ENCODE peak calls at places on chromosome 16, in ten cellular contexts. Q is T47D, R is ELF-1, X is smooth muscle cell of the brain vasculature, N is skeletal muscle cell, D is Daoy, M is psoas muscle, Z is amniotic stem cell, V is kidney glomerular epithelial cell, O is thoracic aorta. A is an unnamed sample.
A peak's percentile ranks its signal among the peaks of the same experiment; 100 is the strongest.

GRCh38 chr16:9050102-9050830 is 41.2 kb upstream of the HAPSTR1 start:
- DNase-seq in Q (no peak), R (peak; percentile 88), X (no peak), N (no peak), D (peak; percentile 19), M (no peak), Z (no peak), V (no peak), O (no peak), A (no peak)

GRCh38 chr16:46482895-46483294 is 138.3 kb downstream of the SHCBP1 start:
- DNase-seq in Q (peak; percentile 3), R (peak; percentile 2), X (no peak), N (no peak), D (no peak), M (no peak), Z (no peak), V (no peak), O (no peak), A (no peak)

GRCh38 chr16:23673971-23674614 is 4.6 kb upstream of the PLK1 start:
- DNase-seq in Q (no peak), R (no peak), X (no peak), N (no peak), D (no peak), M (no peak), Z (no peak), V (no peak), O (no peak), A (no peak)

GRCh38 chr16:85566502-85567100 is 46.5 kb upstream of the GSE1 start:
- DNase-seq in Q (no peak), R (peak; percentile 79), X (no peak), N (no peak), D (no peak), M (no peak), Z (no peak), V (no peak), O (no peak), A (no peak)

GRCh38 chr16:29985271-29985811 is 10.1 kb downstream of the HIRIP3 start:
- DNase-seq in Q (no peak), R (no peak), X (no peak), N (no peak), D (no peak), M (no peak), Z (no peak), V (no peak), O (no peak), A (no peak)

GRCh38 chr16:89187337-89188063 is 12.8 kb downstream of the SLC22A31 start:
- DNase-seq in Q (no peak), R (no peak), X (no peak), N (no peak), D (no peak), M (peak; percentile 21), Z (no peak), V (no peak), O (no peak), A (no peak)

GRCh38 chr16:3131755-3132377 is 3.0 kb upstream of the ZNF213 start:
- DNase-seq in Q (no peak), R (peak; percentile 82), X (no peak), N (no peak), D (peak; percentile 38), M (peak; percentile 36), Z (peak; percentile 4), V (peak; percentile 16), O (no peak), A (no peak)

GRCh38 chr16:378821-379182 is 3.0 kb downstream of the PGAP6 start:
- DNase-seq in Q (no peak), R (no peak), X (no peak), N (no peak), D (no peak), M (no peak), Z (no peak), V (no peak), O (no peak), A (no peak)

GRCh38 chr16:49439050-49439449 is 65.4 kb downstream of the C16orf78 start:
- DNase-seq in Q (no peak), R (no peak), X (no peak), N (no peak), D (no peak), M (no peak), Z (no peak), V (no peak), O (no peak), A (no peak)

GRCh38 chr16:30185141-30185682 is 1.8 kb downstream of the CORO1A start:
- DNase-seq in Q (no peak), R (no peak), X (no peak), N (no peak), D (no peak), M (peak; percentile 14), Z (no peak), V (no peak), O (no peak), A (no peak)

GRCh38 chr16:6447046-6447445 is 885.6 kb upstream of the RBFOX1 start:
- DNase-seq in Q (no peak), R (no peak), X (no peak), N (no peak), D (no peak), M (no peak), Z (no peak), V (no peak), O (no peak), A (no peak)

GRCh38 chr16:85454171-85454883 is 158.8 kb upstream of the GSE1 start:
- DNase-seq in Q (no peak), R (no peak), X (no peak), N (no peak), D (no peak), M (no peak), Z (no peak), V (no peak), O (no peak), A (no peak)

GRCh38 chr16:15961557-15962205 is 12.3 kb downstream of the ABCC1 start:
- DNase-seq in Q (no peak), R (no peak), X (no peak), N (no peak), D (no peak), M (no peak), Z (no peak), V (no peak), O (no peak), A (no peak)

GRCh38 chr16:50151744-50152143 is 1.4 kb upstream of the TENT4B start:
- DNase-seq in Q (no peak), R (peak; percentile 5), X (no peak), N (no peak), D (peak; percentile 5), M (no peak), Z (no peak), V (no peak), O (no peak), A (no peak)

GRCh38 chr16:27315333-27316037 is 1.7 kb downstream of the IL4R start:
- DNase-seq in Q (no peak), R (peak; percentile 33), X (no peak), N (no peak), D (peak; percentile 57), M (peak; percentile 64), Z (no peak), V (peak; percentile 15), O (peak; percentile 67), A (no peak)

GRCh38 chr16:72898216-72898825 is 149.6 kb downstream of the ZFHX3 start:
- DNase-seq in Q (no peak), R (no peak), X (no peak), N (no peak), D (no peak), M (no peak), Z (no peak), V (no peak), O (no peak), A (no peak)

GRCh38 chr16:22318690-22319358 is 21.6 kb downstream of the POLR3E start:
- DNase-seq in Q (no peak), R (peak; percentile 62), X (no peak), N (no peak), D (peak; percentile 28), M (no peak), Z (no peak), V (no peak), O (no peak), A (no peak)

GRCh38 chr16:87435399-87436224 is 43.5 kb downstream of the MAP1LC3B start:
- DNase-seq in Q (no peak), R (no peak), X (peak; percentile 45), N (peak; percentile 51), D (peak; percentile 25), M (no peak), Z (no peak), V (no peak), O (no peak), A (peak; percentile 67)

GRCh38 chr16:46688101-46688656 is 799 bp downstream of the VPS35 start:
- DNase-seq in Q (no peak), R (no peak), X (no peak), N (no peak), D (no peak), M (no peak), Z (no peak), V (peak; percentile 24), O (no peak), A (no peak)

GRCh38 chr16:83653785-83654184 is 154.0 kb upstream of the HSBP1 start:
- DNase-seq in Q (no peak), R (no peak), X (no peak), N (peak; percentile 38), D (peak; percentile 6), M (no peak), Z (no peak), V (no peak), O (no peak), A (peak; percentile 20)

GRCh38 chr16:3640632-3641501 is 13.6 kb upstream of the DNASE1 start:
- DNase-seq in Q (no peak), R (no peak), X (no peak), N (no peak), D (no peak), M (no peak), Z (no peak), V (no peak), O (no peak), A (no peak)

GRCh38 chr16:76081936-76082335 is 195.3 kb upstream of the CNTNAP4 start:
- DNase-seq in Q (no peak), R (no peak), X (no peak), N (no peak), D (no peak), M (no peak), Z (no peak), V (no peak), O (no peak), A (no peak)

GRCh38 chr16:57235128-57236092 is 9.6 kb upstream of the ARL2BP start:
- DNase-seq in Q (no peak), R (peak; percentile 13), X (peak; percentile 71), N (peak; percentile 48), D (peak; percentile 76), M (no peak), Z (no peak), V (peak; percentile 7), O (no peak), A (peak; percentile 60)

GRCh38 chr16:67995423-67995822 is 3.9 kb downstream of the DPEP2 start:
- DNase-seq in Q (no peak), R (no peak), X (no peak), N (no peak), D (peak; percentile 15), M (no peak), Z (no peak), V (no peak), O (no peak), A (no peak)

GRCh38 chr16:35391328-35391727 is 1931.9 kb downstream of the TP53TG3F start:
- DNase-seq in Q (no peak), R (peak; percentile 43), X (no peak), N (no peak), D (peak; percentile 21), M (peak; percentile 16), Z (no peak), V (no peak), O (no peak), A (no peak)

GRCh38 chr16:23577493-23577892 is 18.6 kb downstream of the NDUFAB1 start:
- DNase-seq in Q (no peak), R (no peak), X (no peak), N (no peak), D (no peak), M (no peak), Z (no peak), V (no peak), O (no peak), A (no peak)

GRCh38 chr16:49810769-49811315 is 45.1 kb downstream of the ZNF423 start:
- DNase-seq in Q (no peak), R (no peak), X (no peak), N (no peak), D (no peak), M (no peak), Z (no peak), V (no peak), O (no peak), A (no peak)

GRCh38 chr16:75038036-75038959 is 39.5 kb downstream of the ZNRF1 start:
- DNase-seq in Q (no peak), R (no peak), X (no peak), N (no peak), D (no peak), M (no peak), Z (no peak), V (no peak), O (no peak), A (no peak)